ENCODE peak calls at places on chromosomes 6 and 20, in seven cellular contexts. D is activated CD8-positive, alpha-beta memory T cell treated with anti-CD3 and anti-CD28 coated beads, Interleukin-2, amount 10 ng/mL, durations not matched to agents 7 days and 5 days; G is upper lobe of right lung; J is heart left ventricle; I is T-helper 17 cell; F is body of pancreas; R is Panc1. T is an unnamed sample.

GRCh38 chr6:127343753-127344659 is 597 bp upstream of the ECHDC1 start:
- ATAC-seq in J (peak), G (peak), I (peak), F (no peak), R (peak), D (peak), T (no peak)

GRCh38 chr20:9838378-9839295 is at the start of gene PAK5:
- ATAC-seq in D (no peak), I (no peak), R (peak), G (peak), J (peak), F (peak), T (no peak)

GRCh38 chr6:27591660-27592059 is 118.8 kb upstream of the ZNF184 start:
- ATAC-seq in J (no peak), G (no peak), D (no peak), I (no peak), R (peak), F (no peak), T (no peak)

GRCh38 chr20:57851025-57851682 is 141.3 kb upstream of the PMEPA1 start:
- ATAC-seq in G (no peak), R (no peak), D (no peak), J (peak), F (no peak), I (no peak), T (no peak)

GRCh38 chr6:31597006-31597405 is 4.2 kb upstream of the NCR3 start:
- ATAC-seq in G (peak), J (peak), F (no peak), I (peak), R (peak), D (peak), T (no peak)

GRCh38 chr20:23111307-23111943 is 25.3 kb upstream of the CD93 start:
- ATAC-seq in I (no peak), R (no peak), J (no peak), G (no peak), F (no peak), D (no peak), T (no peak)

GRCh38 chr6:123802351-123802696 is 1.3 kb upstream of the NKAIN2 start:
- ATAC-seq in I (no peak), R (peak), D (peak), F (peak), J (no peak), G (no peak), T (no peak)

GRCh38 chr6:138278326-138278725 is 60.0 kb upstream of the PBOV1 start:
- ATAC-seq in I (no peak), J (peak), R (peak), F (peak), D (no peak), G (peak), T (no peak)

GRCh38 chr6:38577492-38577891 is 62.2 kb downstream of the BTBD9 start:
- ATAC-seq in F (no peak), J (no peak), D (no peak), R (no peak), I (no peak), G (no peak), T (no peak)

GRCh38 chr6:104795363-104795762 is 64.4 kb downstream of the HACE1 start:
- ATAC-seq in R (no peak), F (peak), G (no peak), D (no peak), I (no peak), J (no peak), T (no peak)

GRCh38 chr6:112144145-112144926 is 56.9 kb downstream of the FAM229B start:
- ATAC-seq in G (no peak), J (no peak), D (no peak), F (no peak), I (no peak), R (peak), T (no peak)

GRCh38 chr6:143040018-143040417 is 20.7 kb upstream of the AIG1 start:
- ATAC-seq in G (no peak), I (no peak), D (no peak), J (no peak), R (no peak), F (no peak), T (no peak)

GRCh38 chr6:16204653-16205376 is 33.6 kb upstream of the GMPR start:
- ATAC-seq in R (no peak), J (no peak), D (no peak), G (no peak), I (no peak), F (no peak), T (no peak)

GRCh38 chr6:39048481-39049399 is at the start of gene GLP1R:
- ATAC-seq in F (peak), G (peak), J (peak), D (peak), I (no peak), R (peak), T (no peak)

GRCh38 chr6:162187168-162187935 is 540.2 kb downstream of the PRKN start:
- ATAC-seq in F (no peak), J (peak), D (no peak), I (no peak), R (no peak), G (no peak), T (no peak)

GRCh38 chr6:24215068-24215467 is 89.1 kb downstream of the NRSN1 start:
- ATAC-seq in J (no peak), R (no peak), G (no peak), D (no peak), I (no peak), F (no peak), T (no peak)

GRCh38 chr6:11343963-11344714 is 111.7 kb upstream of the NEDD9 start:
- ATAC-seq in G (peak), I (peak), D (peak), J (no peak), F (peak), R (no peak), T (no peak)

GRCh38 chr20:32140603-32141002 is 31.1 kb downstream of the TM9SF4 start:
- ATAC-seq in D (no peak), I (no peak), G (no peak), R (no peak), F (no peak), J (no peak), T (no peak)

GRCh38 chr6:98828991-98829411 is 5.4 kb upstream of the POU3F2 start:
- ATAC-seq in R (no peak), G (no peak), J (no peak), F (no peak), I (no peak), D (no peak), T (no peak)

GRCh38 chr6:125791820-125792165 is 1.0 kb downstream of the NCOA7 start:
- ATAC-seq in R (no peak), G (no peak), I (no peak), D (no peak), J (no peak), F (no peak), T (no peak)

GRCh38 chr20:48711696-48712464 is 115.9 kb downstream of the PREX1 start:
- ATAC-seq in J (no peak), R (no peak), G (no peak), F (no peak), I (no peak), D (no peak), T (no peak)

GRCh38 chr6:41088451-41088850 is 15.7 kb downstream of the NFYA start:
- ATAC-seq in R (no peak), D (no peak), I (no peak), G (no peak), F (no peak), J (no peak), T (no peak)

GRCh38 chr6:81934936-81935335 is 182.5 kb upstream of the TENT5A start:
- ATAC-seq in R (no peak), G (no peak), D (no peak), J (no peak), I (no peak), F (no peak), T (no peak)

GRCh38 chr6:115544765-115545409 is 515.8 kb downstream of the FRK start:
- ATAC-seq in I (no peak), J (peak), F (no peak), R (peak), G (peak), D (no peak), T (no peak)

GRCh38 chr20:41142914-41143313 is 5.6 kb downstream of the PLCG1 start:
- ATAC-seq in R (no peak), G (peak), J (no peak), F (no peak), D (peak), I (peak), T (no peak)

GRCh38 chr20:3616250-3616649 is 46.9 kb downstream of the GFRA4 start:
- ATAC-seq in R (no peak), G (peak), F (peak), I (no peak), J (peak), D (no peak), T (no peak)

GRCh38 chr6:4957521-4958231 is 46.2 kb downstream of the RPP40 start:
- ATAC-seq in J (peak), I (no peak), G (peak), F (no peak), D (no peak), R (peak), T (no peak)

GRCh38 chr20:42461965-42462593 is 727.6 kb downstream of the PTPRT start:
- ATAC-seq in I (no peak), F (no peak), D (no peak), R (no peak), J (peak), G (no peak), T (peak)

GRCh38 chr6:7727951-7728854 is 2.3 kb downstream of the BMP6 start:
- ATAC-seq in D (no peak), I (peak), R (peak), G (no peak), J (no peak), F (no peak), T (no peak)

GRCh38 chr6:109515781-109516409 is 32.9 kb upstream of the ZBTB24 start:
- ATAC-seq in J (no peak), F (no peak), G (peak), R (no peak), I (no peak), D (peak), T (no peak)

GRCh38 chr20:53809728-53810365 is 216.2 kb upstream of the ZNF217 start:
- ATAC-seq in I (no peak), D (no peak), G (no peak), F (no peak), R (no peak), J (no peak), T (no peak)

GRCh38 chr20:17721802-17722486 is 22.2 kb downstream of the BANF2 start:
- ATAC-seq in R (no peak), J (no peak), I (no peak), G (no peak), D (no peak), F (peak), T (no peak)

GRCh38 chr6:140572129-140572528 is 1197.7 kb upstream of the CITED2 start:
- ATAC-seq in D (no peak), I (no peak), J (peak), G (no peak), F (no peak), R (no peak), T (peak)

GRCh38 chr6:38687043-38687353 is 15.9 kb downstream of the GLO1 start:
- ATAC-seq in R (no peak), J (peak), I (no peak), F (no peak), D (no peak), G (no peak), T (no peak)

GRCh38 chr6:109374493-109374892 is 7.8 kb downstream of the CD164 start:
- ATAC-seq in R (no peak), F (no peak), G (no peak), J (no peak), I (no peak), D (no peak), T (no peak)

T was measured in gastroesophageal sphincter.